ENCODE peak calls at places on chromosome 3, in six cellular contexts. X, I, E, J, S and V are unnamed samples.
A peak's percentile ranks its signal among the peaks of the same experiment; 100 is the strongest.

GRCh38 chr3:114319453-114319852 is 25.6 kb downstream of the TIGIT start:
- DNase-seq in X (no peak), S (no peak), E (peak; percentile 38), I (peak; percentile 4), J (no peak), V (no peak)

GRCh38 chr3:131973731-131974130 is 61.1 kb downstream of the CPNE4 start:
- DNase-seq in S (no peak), I (no peak), E (no peak), J (no peak), X (no peak), V (no peak)

GRCh38 chr3:142180761-142181362 is 31.5 kb upstream of the TFDP2 start:
- DNase-seq in I (peak; percentile 8), E (peak; percentile 30), X (peak; percentile 31), J (no peak), S (peak; percentile 15), V (no peak)

GRCh38 chr3:5004319-5005152 is 25.3 kb downstream of the BHLHE40 start:
- DNase-seq in J (no peak), S (no peak), E (no peak), I (no peak), X (no peak), V (no peak)

GRCh38 chr3:171900396-171900795 is 57.2 kb downstream of the TMEM212 start:
- DNase-seq in S (no peak), J (no peak), I (no peak), E (no peak), X (no peak), V (no peak)

GRCh38 chr3:194082596-194083220 is 53.2 kb upstream of the HES1 start:
- DNase-seq in I (no peak), S (peak; percentile 30), E (peak; percentile 71), J (no peak), X (no peak), V (no peak)

GRCh38 chr3:61701019-61701418 is 139.6 kb downstream of the PTPRG start:
- DNase-seq in I (no peak), J (no peak), X (no peak), E (no peak), S (no peak), V (no peak)

GRCh38 chr3:167861649-167862048 is 126.1 kb downstream of the SERPINI1 start:
- DNase-seq in I (no peak), E (no peak), X (no peak), J (no peak), S (no peak), V (no peak)

GRCh38 chr3:194091141-194091540 is 44.8 kb upstream of the HES1 start:
- DNase-seq in S (no peak), J (no peak), X (no peak), E (no peak), I (peak; percentile 82), V (no peak)

GRCh38 chr3:13301295-13301987 is 118.7 kb downstream of the NUP210 start:
- DNase-seq in I (peak; percentile 66), J (no peak), E (peak; percentile 24), S (no peak), X (no peak), V (peak; percentile 3)

GRCh38 chr3:89405145-89405544 is 297.7 kb downstream of the EPHA3 start:
- DNase-seq in X (no peak), E (no peak), S (no peak), I (no peak), J (no peak), V (no peak)

GRCh38 chr3:112115161-112115739 is 17.8 kb downstream of the GCSAM start:
- DNase-seq in J (no peak), I (no peak), X (no peak), S (no peak), E (no peak), V (no peak)

GRCh38 chr3:5389057-5389456 is 201.6 kb downstream of the EDEM1 start:
- DNase-seq in J (no peak), I (no peak), S (no peak), X (no peak), E (no peak), V (no peak)

GRCh38 chr3:27728195-27729087 is 6.3 kb upstream of the EOMES start:
- DNase-seq in I (no peak), X (no peak), S (no peak), E (no peak), J (no peak), V (no peak)

GRCh38 chr3:166190360-166190759 is 353.1 kb upstream of the BCHE start:
- DNase-seq in S (no peak), J (no peak), I (no peak), E (no peak), X (no peak), V (no peak)

GRCh38 chr3:158451405-158452045 is 119.5 kb upstream of the MLF1 start:
- DNase-seq in S (no peak), X (no peak), E (no peak), J (no peak), I (no peak), V (no peak)